ENCODE peak calls at places on chromosome 4, in nine cellular contexts. R is adrenal gland; I is fibroblast of lung; W is fibroblast of the aortic adventitia; D is H7; T is Right ventricle myocardium inferior; K is tibial artery; Q is posterior cingulate gyrus; B is activated CD8-positive, alpha-beta memory T cell treated with anti-CD3 and anti-CD28 coated beads for 48 hours. U is an unnamed sample.

GRCh38 chr4:16516796-16517413 is 290.6 kb upstream of the TAPT1 start:
- DNase-seq in R (peak; percentile 72), I (peak; percentile 82), W (peak; percentile 83), D (peak; percentile 18), T (no peak), K (peak; percentile 67), Q (peak; percentile 67), B (no peak), U (no peak)

GRCh38 chr4:94253036-94253435 is 45.4 kb downstream of the SMARCAD1 start:
- DNase-seq in R (no peak), I (peak; percentile 19), W (peak; percentile 11), D (no peak), T (no peak), K (no peak), Q (no peak), B (no peak), U (no peak)

GRCh38 chr4:2436301-2436700 is 17.5 kb downstream of the CFAP99 start:
- DNase-seq in R (no peak), I (no peak), W (no peak), D (no peak), T (no peak), K (peak; percentile 42), Q (peak; percentile 57), B (no peak), U (no peak)

GRCh38 chr4:8293131-8293975 is 23.8 kb downstream of the HTRA3 start:
- DNase-seq in R (no peak), I (no peak), W (no peak), D (no peak), T (peak; percentile 34), K (peak; percentile 63), Q (no peak), B (no peak), U (no peak)

GRCh38 chr4:820230-821172 is 5.4 kb downstream of the CPLX1 start:
- DNase-seq in R (no peak), I (no peak), W (no peak), D (peak; percentile 39), T (peak; percentile 45), K (no peak), Q (no peak), B (no peak), U (no peak)

GRCh38 chr4:94714360-94714759 is 43.4 kb upstream of the BMPR1B start:
- DNase-seq in R (no peak), I (peak; percentile 17), W (peak; percentile 12), D (no peak), T (no peak), K (no peak), Q (no peak), B (no peak), U (no peak)

GRCh38 chr4:91058345-91058744 is 931.2 kb downstream of the CCSER1 start:
- DNase-seq in R (no peak), I (peak; percentile 56), W (no peak), D (no peak), T (no peak), K (no peak), Q (no peak), B (no peak), U (no peak)

GRCh38 chr4:72997409-72997808 is 72.1 kb downstream of the COX18 start:
- DNase-seq in R (no peak), I (no peak), W (peak; percentile 13), D (no peak), T (no peak), K (no peak), Q (no peak), B (no peak), U (no peak)

GRCh38 chr4:37882665-37883296 is 8.1 kb upstream of the TBC1D1 start:
- DNase-seq in R (peak; percentile 53), I (no peak), W (no peak), D (peak; percentile 43), T (no peak), K (peak; percentile 70), Q (no peak), B (no peak), U (no peak)

GRCh38 chr4:77593993-77594392 is 11.6 kb upstream of the CXCL13 start:
- DNase-seq in R (no peak), I (no peak), W (no peak), D (no peak), T (no peak), K (no peak), Q (no peak), B (no peak), U (no peak)

GRCh38 chr4:116838609-116839008 is 246.8 kb downstream of the TRAM1L1 start:
- DNase-seq in R (no peak), I (no peak), W (no peak), D (no peak), T (no peak), K (no peak), Q (no peak), B (no peak), U (no peak)

GRCh38 chr4:174218127-174218790 is 65.2 kb downstream of the FBXO8 start:
- DNase-seq in R (no peak), I (peak; percentile 27), W (peak; percentile 60), D (peak; percentile 59), T (no peak), K (no peak), Q (no peak), B (no peak), U (peak; percentile 34)

GRCh38 chr4:165877291-165877690 is 4.3 kb downstream of the TLL1 start:
- DNase-seq in R (no peak), I (no peak), W (peak; percentile 19), D (no peak), T (no peak), K (no peak), Q (no peak), B (no peak), U (no peak)

GRCh38 chr4:121183359-121183758 is 19.2 kb upstream of the TNIP3 start:
- DNase-seq in R (no peak), I (no peak), W (no peak), D (no peak), T (no peak), K (no peak), Q (no peak), B (no peak), U (no peak)

GRCh38 chr4:149709640-149710039 is 106.0 kb downstream of the IQCM start:
- DNase-seq in R (no peak), I (no peak), W (no peak), D (no peak), T (no peak), K (no peak), Q (no peak), B (no peak), U (no peak)

GRCh38 chr4:25182941-25183340 is 22.7 kb upstream of the SEPSECS start:
- DNase-seq in R (no peak), I (no peak), W (no peak), D (no peak), T (no peak), K (no peak), Q (no peak), B (no peak), U (no peak)

GRCh38 chr4:81796790-81797528 is 325.3 kb upstream of the RASGEF1B start:
- DNase-seq in R (no peak), I (no peak), W (no peak), D (no peak), T (no peak), K (no peak), Q (no peak), B (no peak), U (no peak)

U was measured in pancreas.